ENCODE peak calls at places on chromosomes 6 and 20, in four cellular contexts. T, O, E and A are unnamed samples.

GRCh38 chr20:19938421-19938787 is 78.8 kb upstream of the NAA20 start:
- DNase-seq in T (no peak), O (no peak), E (no peak), A (no peak)

GRCh38 chr6:167932468-167933276 is 64.8 kb upstream of the KIF25 start:
- DNase-seq in T (peak; percentile 36), O (peak; percentile 17), E (no peak), A (no peak)

GRCh38 chr6:66179363-66179762 is 472.3 kb upstream of the EYS start:
- DNase-seq in T (no peak), O (no peak), E (no peak), A (no peak)

GRCh38 chr6:132298344-132298949 is 102.8 kb downstream of the MOXD1 start:
- DNase-seq in T (peak; percentile 13), O (peak; percentile 77), E (no peak), A (peak; percentile 63)

GRCh38 chr6:68975064-68975463 is 340.0 kb downstream of the ADGRB3 start:
- DNase-seq in T (no peak), O (no peak), E (no peak), A (no peak)

GRCh38 chr6:163415620-163416379 is 1.3 kb downstream of the QKI start:
- DNase-seq in T (peak; percentile 64), O (peak; percentile 75), E (peak; percentile 21), A (no peak)

GRCh38 chr6:112802154-112802553 is 455.0 kb downstream of the RFPL4B start:
- DNase-seq in T (peak; percentile 28), O (peak; percentile 81), E (no peak), A (peak; percentile 14)

GRCh38 chr6:24394777-24395437 is 7.8 kb upstream of the MRS2 start:
- DNase-seq in T (peak; percentile 53), O (no peak), E (no peak), A (no peak)

GRCh38 chr6:147304016-147304415 is 99.8 kb downstream of the STXBP5 start:
- DNase-seq in T (no peak), O (no peak), E (no peak), A (no peak)

GRCh38 chr6:152380351-152380767 is 256.8 kb downstream of the SYNE1 start:
- DNase-seq in T (peak; percentile 17), O (peak; percentile 74), E (no peak), A (peak; percentile 73)

GRCh38 chr20:53016534-53017042 is 44.4 kb downstream of the TSHZ2 start:
- DNase-seq in T (no peak), O (no peak), E (no peak), A (no peak)

GRCh38 chr20:51609251-51609650 is 66.7 kb upstream of the NFATC2 start:
- DNase-seq in T (no peak), O (no peak), E (no peak), A (no peak)

GRCh38 chr6:21946298-21946783 is 350.5 kb downstream of the PRL start:
- DNase-seq in T (no peak), O (no peak), E (no peak), A (no peak)

GRCh38 chr6:35228483-35228882 is 14.7 kb downstream of the SCUBE3 start:
- DNase-seq in T (no peak), O (no peak), E (no peak), A (no peak)

GRCh38 chr20:25076201-25076600 is 5.7 kb downstream of the VSX1 start:
- DNase-seq in T (no peak), O (no peak), E (no peak), A (no peak)

GRCh38 chr20:13996265-13996664 is 949 bp downstream of the MACROD2 start:
- DNase-seq in T (no peak), O (no peak), E (no peak), A (no peak)

GRCh38 chr6:147662639-147663038 is 154.1 kb downstream of the SAMD5 start:
- DNase-seq in T (no peak), O (no peak), E (no peak), A (no peak)

GRCh38 chr6:131027326-131027725 is 35.7 kb downstream of the EPB41L2 start:
- DNase-seq in T (no peak), O (no peak), E (no peak), A (no peak)

GRCh38 chr6:39507331-39507998 is 185.0 kb upstream of the KCNK16 start:
- DNase-seq in T (no peak), O (no peak), E (no peak), A (no peak)

GRCh38 chr6:56899311-56899710 is 55.6 kb upstream of the BEND6 start:
- DNase-seq in T (no peak), O (peak; percentile 24), E (no peak), A (peak; percentile 22)

GRCh38 chr6:45650527-45651135 is 272.9 kb upstream of the SUPT3H start:
- DNase-seq in T (peak; percentile 76), O (peak; percentile 90), E (no peak), A (peak; percentile 89)

GRCh38 chr6:52176550-52176949 is 9.6 kb upstream of the IL17A start:
- DNase-seq in T (no peak), O (no peak), E (no peak), A (no peak)